ENCODE peak calls at places on chromosomes 7 and 10, in eight cellular contexts. V is K562; J is dorsolateral prefrontal cortex; X is foreskin fibroblast; Z is stimulated activated CD4-positive, alpha-beta T cell treated with anti-CD3 and anti-CD28 coated beads, TNF-alpha, amount 100 ng/mL, for 1 hour; R is myocyte; G is EL; N is activated naive CD8-positive, alpha-beta T cell treated with anti-CD3 and anti-CD28 coated beads, Interleukin-2, amount 50 U/mL, for 16 hours. Y is an unnamed sample.

GRCh38 chr7:156918642-156919041 is 25.7 kb upstream of the LMBR1 start:
- DNase-seq in N (no peak), V (no peak), R (no peak), X (no peak), J (no peak), G (no peak), Z (no peak), Y (no peak)

GRCh38 chr7:29237483-29237882 is 42.9 kb downstream of the CHN2 start:
- DNase-seq in R (no peak), X (no peak), J (no peak), N (no peak), G (no peak), Z (no peak), V (no peak), Y (no peak)

GRCh38 chr7:159099711-159100231 is 44.9 kb downstream of the VIPR2 start:
- DNase-seq in N (no peak), Z (no peak), J (no peak), X (no peak), V (no peak), G (no peak), R (no peak), Y (no peak)

GRCh38 chr7:55187701-55188491 is 169.1 kb downstream of the EGFR start:
- DNase-seq in Z (no peak), R (no peak), V (peak; percentile 6), N (no peak), G (no peak), X (no peak), J (no peak), Y (no peak)

GRCh38 chr10:61835909-61836232 is 65.6 kb upstream of the ARID5B start:
- DNase-seq in R (no peak), V (no peak), J (no peak), G (peak; percentile 72), N (no peak), X (no peak), Z (no peak), Y (no peak)

GRCh38 chr10:106652279-106652678 is 512.2 kb downstream of the SORCS1 start:
- DNase-seq in J (no peak), V (no peak), R (no peak), X (no peak), N (no peak), Z (no peak), G (no peak), Y (no peak)

GRCh38 chr10:65219444-65219843 is 1698.2 kb downstream of the REEP3 start:
- DNase-seq in J (no peak), N (no peak), Z (no peak), V (no peak), R (no peak), G (no peak), X (no peak), Y (no peak)

GRCh38 chr10:86091216-86091615 is 275.4 kb downstream of the GRID1 start:
- DNase-seq in V (no peak), G (no peak), X (no peak), J (no peak), N (no peak), R (no peak), Z (no peak), Y (no peak)

GRCh38 chr10:5890519-5890878 is 456 bp downstream of the FBH1 start:
- DNase-seq in G (peak; percentile 40), V (peak; percentile 34), N (no peak), Z (no peak), X (no peak), R (peak; percentile 31), J (no peak), Y (no peak)

GRCh38 chr7:86733783-86734182 is 90.1 kb downstream of the GRM3 start:
- DNase-seq in Z (no peak), G (peak; percentile 2), N (no peak), R (peak; percentile 2), V (peak; percentile 51), X (no peak), J (no peak), Y (no peak)

GRCh38 chr7:134154581-134155130 is 27.5 kb downstream of the LRGUK start:
- DNase-seq in J (no peak), R (peak; percentile 59), Z (no peak), V (no peak), N (no peak), G (peak; percentile 27), X (peak; percentile 12), Y (no peak)

GRCh38 chr7:157021893-157022680 is 11.6 kb upstream of the MNX1 start:
- DNase-seq in G (no peak), Z (no peak), V (no peak), N (no peak), J (no peak), R (peak; percentile 78), X (no peak), Y (no peak)

GRCh38 chr10:74792726-74793125 is 33.7 kb upstream of the KAT6B start:
- DNase-seq in N (no peak), V (no peak), R (no peak), X (no peak), J (no peak), Z (no peak), G (no peak), Y (no peak)

GRCh38 chr7:5689118-5689517 is 92.3 kb downstream of the RNF216 start:
- DNase-seq in V (no peak), X (no peak), Z (no peak), G (peak; percentile 61), R (peak; percentile 37), N (no peak), J (no peak), Y (no peak)

GRCh38 chr7:48176356-48176893 is 5.2 kb downstream of the ABCA13 start:
- DNase-seq in X (no peak), N (no peak), J (no peak), G (peak; percentile 53), R (no peak), Z (no peak), V (no peak), Y (no peak)

GRCh38 chr10:43383204-43383971 is 12.0 kb downstream of the FXYD4 start:
- DNase-seq in N (no peak), Z (no peak), J (peak; percentile 19), R (no peak), X (no peak), G (peak; percentile 33), V (no peak), Y (no peak)

GRCh38 chr7:50303894-50304157 is 690 bp upstream of the IKZF1 start:
- DNase-seq in Z (no peak), G (no peak), R (no peak), N (no peak), V (peak; percentile 59), J (no peak), X (no peak), Y (no peak)

GRCh38 chr7:24717694-24718320 is 39.5 kb downstream of the GSDME start:
- DNase-seq in G (no peak), J (peak; percentile 31), R (no peak), V (no peak), N (no peak), X (no peak), Z (no peak), Y (no peak)

GRCh38 chr10:1172256-1172975 is 116.2 kb downstream of the WDR37 start:
- DNase-seq in J (peak; percentile 46), Z (no peak), R (no peak), G (peak; percentile 5), X (peak; percentile 21), V (no peak), N (no peak), Y (no peak)

GRCh38 chr7:154744226-154744860 is 258.6 kb downstream of the PAXIP1 start:
- DNase-seq in Z (no peak), R (peak; percentile 1), J (peak; percentile 84), N (no peak), G (no peak), V (peak; percentile 75), X (no peak), Y (peak; percentile 28)

GRCh38 chr7:131148708-131149428 is 178.8 kb upstream of the MKLN1 start:
- DNase-seq in G (no peak), R (no peak), Z (no peak), X (no peak), V (no peak), N (no peak), J (no peak), Y (no peak)

GRCh38 chr7:39504963-39505362 is 61.2 kb upstream of the YAE1 start:
- DNase-seq in J (no peak), N (no peak), R (peak; percentile 77), G (peak; percentile 84), Z (no peak), V (peak; percentile 52), X (peak; percentile 38), Y (no peak)